ENCODE peak calls at places on chromosome 22, in four cellular contexts. A is mesenchymal stem cell, C is neuronal stem cell, O is H9. R is an unnamed sample.

GRCh38 chr22:27750866-27751265 is 50.7 kb downstream of the MN1 start:
- DNase-seq in A (no peak), C (no peak), O (no peak), R (no peak)

GRCh38 chr22:47143249-47143938 is 380.9 kb downstream of the TBC1D22A start:
- DNase-seq in A (no peak), C (no peak), O (no peak), R (no peak)

GRCh38 chr22:49593509-49593908 is 234.2 kb downstream of the BRD1 start:
- DNase-seq in A (no peak), C (no peak), O (no peak), R (no peak)

GRCh38 chr22:20945578-20945934 is 21.5 kb upstream of the AIFM3 start:
- DNase-seq in A (no peak), C (no peak), O (no peak), R (no peak)

GRCh38 chr22:50584106-50585096 is 1.8 kb upstream of the CHKB start:
- DNase-seq in A (no peak), C (no peak), O (no peak), R (no peak)

GRCh38 chr22:32476286-32476685 is 1.7 kb downstream of the FBXO7 start:
- DNase-seq in A (peak), C (no peak), O (no peak), R (no peak)

GRCh38 chr22:37232140-37232998 is 11.7 kb downstream of the RAC2 start:
- DNase-seq in A (no peak), C (no peak), O (no peak), R (no peak)

GRCh38 chr22:29346659-29347058 is 31.2 kb upstream of the RASL10A start:
- DNase-seq in A (no peak), C (no peak), O (no peak), R (no peak)

GRCh38 chr22:38964989-38965388 is 7.6 kb downstream of the APOBEC3A start:
- DNase-seq in A (no peak), C (no peak), O (no peak), R (no peak)

GRCh38 chr22:48367731-48368130 is 1459.9 kb downstream of the BRD1 start:
- DNase-seq in A (no peak), C (no peak), O (no peak), R (no peak)
- H4K91ac ChIP-seq in A (no peak), C (no peak), O (no peak), R (no peak)

DNA sequence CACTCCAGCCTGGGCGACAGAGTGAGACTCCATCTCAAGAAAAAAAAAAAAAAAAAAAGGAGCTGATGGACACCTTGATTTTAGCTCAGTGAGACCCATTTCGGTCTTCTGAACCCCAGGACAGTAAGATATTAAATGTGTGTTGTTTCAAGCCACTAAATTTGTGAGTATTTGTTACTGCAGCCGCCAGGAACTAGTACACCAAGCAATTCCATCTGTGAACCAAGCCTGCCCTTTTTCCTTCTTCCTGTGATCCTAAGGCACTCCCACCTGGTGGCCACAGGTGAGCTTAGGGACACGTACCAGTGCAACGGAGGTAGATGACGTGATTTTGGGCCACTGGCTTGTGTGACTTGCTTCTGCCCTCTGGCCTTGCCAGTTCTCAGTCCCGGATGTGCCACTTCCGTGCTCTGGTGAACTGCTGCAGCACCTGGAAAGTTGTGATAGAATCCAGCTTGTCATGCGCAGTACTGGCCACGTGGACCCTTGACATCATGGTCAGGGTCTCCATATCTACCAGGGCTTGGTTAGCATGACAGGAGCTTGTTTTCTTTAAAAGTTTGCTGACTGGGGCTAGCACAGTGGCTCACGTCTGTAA is 19.6 kb upstream of the ATXN10 start:
- DNase-seq in A (no peak), C (no peak), O (no peak), R (no peak)
- H3K4me2 ChIP-seq in A (no peak), C (no peak), O (no peak), R (no peak)

GRCh38 chr22:41481925-41482318 is 13.0 kb downstream of the ACO2 start:
- DNase-seq in A (no peak), C (no peak), O (peak), R (no peak)

GRCh38 chr22:41479671-41480396 is 10.9 kb downstream of the ACO2 start:
- DNase-seq in A (peak), C (peak), O (peak), R (peak)

GRCh38 chr22:41478891-41479521 is 10.1 kb downstream of the ACO2 start:
- DNase-seq in A (peak), C (no peak), O (no peak), R (peak)

GRCh38 chr22:41481131-41481830 is 12.4 kb downstream of the ACO2 start:
- DNase-seq in A (no peak), C (no peak), O (no peak), R (peak)

DNA sequence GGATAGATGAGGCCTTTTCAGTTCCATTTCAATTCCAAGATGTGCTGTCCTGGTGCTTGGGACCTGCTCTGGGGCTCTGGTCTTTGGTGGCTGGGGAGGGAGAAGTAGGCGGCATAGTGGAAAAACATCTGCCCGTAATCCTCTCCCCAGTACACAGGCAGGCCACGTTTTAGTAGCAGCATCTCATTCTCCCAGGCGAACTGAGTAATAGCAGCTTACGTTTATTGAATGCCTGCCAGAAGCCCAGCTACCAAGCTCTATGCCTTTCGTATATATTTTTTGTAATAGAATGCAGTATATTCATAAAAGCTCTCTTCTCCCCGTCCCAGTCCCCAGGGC is 11.4 kb downstream of the ACO2 start:
- DNase-seq in A (no peak), C (no peak), O (no peak), R (peak)
- H4K91ac ChIP-seq in A (no peak), C (no peak), O (no peak), R (peak)

GRCh38 chr22:36206255-36206654 is 4.6 kb upstream of the APOL4 start:
- DNase-seq in A (no peak), C (no peak), O (no peak), R (no peak)
- H3K4me2 ChIP-seq in A (no peak), C (no peak), O (no peak), R (no peak)

DNA sequence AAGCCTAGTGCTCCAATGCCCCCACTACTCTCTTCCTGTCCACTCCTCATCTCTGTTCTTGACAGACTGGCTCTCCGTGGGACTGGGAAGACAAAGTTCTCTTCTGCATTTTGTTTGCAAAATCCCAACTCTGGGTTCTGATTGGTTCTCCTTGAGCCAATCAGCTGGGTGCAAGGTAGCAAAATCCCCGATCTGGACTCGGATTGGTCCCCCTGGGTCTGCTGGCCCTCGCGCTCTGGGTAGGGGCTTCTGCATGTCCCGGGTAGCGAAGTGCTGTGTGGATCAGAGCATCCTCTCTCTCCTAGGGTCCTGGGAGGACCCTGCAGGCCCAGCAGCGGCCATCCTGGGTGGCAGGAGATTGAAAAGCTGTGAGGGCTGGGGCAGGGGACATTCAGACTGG is 22.3 kb upstream of the A4GALT start:
- DNase-seq in A (no peak), C (no peak), O (peak), R (no peak)
- H4K91ac ChIP-seq in A (peak), C (no peak), O (no peak), R (no peak)

DNA sequence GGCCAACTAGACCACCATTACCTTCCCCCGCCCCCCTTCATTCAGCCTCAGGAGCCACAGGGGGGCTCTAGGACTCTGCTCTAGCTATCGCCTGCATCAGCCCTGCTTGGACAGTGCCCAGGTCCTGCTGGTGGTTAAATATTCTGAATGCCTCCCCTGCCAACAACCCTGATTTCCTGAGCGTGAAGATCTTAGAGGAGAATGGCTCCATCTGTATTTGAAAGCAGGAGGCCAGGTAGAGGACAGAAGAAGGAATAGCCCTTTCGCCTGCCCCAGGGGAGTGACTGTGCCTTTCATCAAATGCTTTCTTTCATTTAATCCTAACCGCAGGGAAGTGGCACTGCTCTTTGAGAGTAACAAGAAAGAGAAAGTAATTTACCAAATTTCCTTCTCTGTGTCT is 69.2 kb downstream of the ISX start:
- DNase-seq in A (no peak), C (no peak), O (no peak), R (no peak)
- H3K4me2 ChIP-seq in A (no peak), C (no peak), O (no peak), R (no peak)

R was measured in IMR-90.